ENCODE peak calls at places on chromosomes 11 and 22, in six cellular contexts. J is body of pancreas, P is mammary epithelial cell, T is PC-9, C is esophagus squamous epithelium, M is cardiac muscle cell. Z is an unnamed sample. For H3K9me3, the result is how much of the 10 kb centered on the place peaks cover.

GRCh38 chr22:41638748-41639147 is 17.7 kb downstream of the XRCC6 start:
- DNase-seq in C (no peak), J (no peak), M (no peak), T (peak), P (no peak), Z (no peak)

GRCh38 chr11:46616551-46617450 is at the start of gene HARBI1:
- DNase-seq in T (peak), J (peak), C (peak), P (peak), M (peak), Z (peak)

GRCh38 chr11:76004400-76004799 is 189.4 kb downstream of the UVRAG start:
- DNase-seq in T (no peak), P (no peak), J (no peak), M (no peak), C (no peak), Z (no peak)

GRCh38 chr22:38657248-38657909 is 941 bp downstream of the CBY1 start:
- DNase-seq in P (peak), M (peak), C (no peak), T (peak), J (peak), Z (peak)

GRCh38 chr22:39935622-39936021 is 24.6 kb upstream of the TMA7B start:
- DNase-seq in J (no peak), T (no peak), M (no peak), C (no peak), P (no peak), Z (no peak)

GRCh38 chr11:11349870-11350325 is 3.2 kb downstream of the CSNK2A3 start:
- DNase-seq in M (no peak), T (no peak), C (no peak), J (peak), P (no peak), Z (peak)

GRCh38 chr11:100550298-100550697 is 136.8 kb upstream of the ARHGAP42 start:
- DNase-seq in P (no peak), T (no peak), M (no peak), C (no peak), J (no peak), Z (no peak)

GRCh38 chr11:120303004-120303637 is 22.0 kb upstream of the TLCD5 start:
- DNase-seq in P (peak), T (peak), M (peak), J (peak), C (no peak), Z (peak)

GRCh38 chr11:10317281-10317755 is 12.4 kb downstream of the ADM start:
- DNase-seq in J (no peak), T (no peak), P (no peak), C (no peak), M (no peak), Z (peak)

GRCh38 chr11:69361048-69361447 is 67.1 kb downstream of the MYEOV start:
- DNase-seq in P (no peak), J (no peak), M (no peak), C (no peak), T (no peak), Z (no peak)

GRCh38 chr11:76233936-76234703 is 27.8 kb upstream of the WNT11 start:
- DNase-seq in C (no peak), M (no peak), J (peak), P (peak), T (peak), Z (peak)

GRCh38 chr22:17858033-17858432 is 83.8 kb upstream of the BID start:
- DNase-seq in T (no peak), C (no peak), J (no peak), M (no peak), P (peak), Z (no peak)

GRCh38 chr11:7592706-7593105 is 78.9 kb downstream of the PPFIBP2 start:
- DNase-seq in T (peak), J (peak), P (peak), C (no peak), M (no peak), Z (peak)

GRCh38 chr22:39255449-39256185 is 10.8 kb upstream of the PDGFB start:
- DNase-seq in T (no peak), J (no peak), P (no peak), C (no peak), M (no peak), Z (no peak)

GRCh38 chr22:26673485-26673884 is 16.1 kb downstream of the MIAT start:
- DNase-seq in M (no peak), J (no peak), T (peak), P (peak), C (no peak), Z (peak)

GRCh38 chr11:13487661-13488030 is 8.2 kb downstream of the PTH start:
- DNase-seq in C (no peak), J (peak), M (no peak), T (no peak), P (no peak), Z (peak)

GRCh38 chr11:9266132-9266736 is 1.1 kb upstream of the DENND5A start:
- DNase-seq in M (no peak), T (no peak), J (peak), C (no peak), P (no peak), Z (no peak)

GRCh38 chr22:49351761-49352221 is 475.9 kb downstream of the BRD1 start:
- DNase-seq in J (no peak), T (no peak), M (no peak), C (no peak), P (no peak), Z (no peak)
- H3K9me3 ChIP-seq in J (under half), T (under half), M (under half), C (under half), P (half or more), Z (under half)

DNA sequence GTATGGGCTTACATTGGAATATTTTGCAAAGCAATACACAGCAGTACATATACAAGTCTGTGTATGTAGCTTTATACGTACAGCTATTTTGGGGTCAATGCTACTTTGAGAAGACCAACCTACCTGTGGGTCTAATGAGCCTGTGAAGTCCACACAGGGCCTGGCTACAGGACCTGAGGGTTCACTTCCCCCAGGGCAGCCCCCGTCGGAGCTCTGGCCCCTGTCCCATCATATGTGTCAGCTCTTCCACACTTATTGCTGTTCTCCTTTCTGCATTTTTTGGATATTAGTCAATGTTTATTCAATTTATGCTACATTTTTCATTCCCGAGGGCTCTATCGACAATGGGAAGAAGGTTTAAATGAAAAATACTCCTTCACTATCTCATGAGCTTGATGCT is 1473.6 kb downstream of the BRD1 start:
- DNase-seq in M (no peak), J (no peak), P (no peak), T (no peak), C (no peak), Z (no peak)
- H3K9me3 ChIP-seq in M (under half), J (under half), P (half or more), T (under half), C (under half), Z (under half)

GRCh38 chr11:82986491-82986890 is 85.0 kb downstream of the DDIAS start:
- DNase-seq in P (no peak), M (no peak), J (no peak), T (no peak), C (no peak), Z (no peak)
- H3K9me3 ChIP-seq in P (under half), M (under half), J (under half), T (under half), C (under half), Z (under half)

DNA sequence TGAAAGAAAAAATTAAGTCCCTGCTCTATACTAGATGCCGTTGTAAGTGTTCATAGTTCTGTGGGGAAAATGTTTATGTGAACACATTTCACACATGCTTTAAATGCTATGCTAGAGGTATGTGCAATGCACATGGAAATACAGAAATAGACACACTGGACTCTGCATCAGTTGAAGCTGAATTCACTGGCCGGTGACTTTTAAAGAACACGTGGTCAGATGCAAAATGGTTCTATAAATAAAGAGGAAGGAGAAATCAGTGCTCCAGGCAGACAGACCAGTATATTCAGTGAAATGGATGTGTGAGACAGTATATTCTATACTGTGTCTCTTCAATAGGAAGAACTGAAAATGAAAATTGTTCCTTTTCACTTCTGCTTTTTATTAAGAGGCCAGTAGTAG is 29.9 kb downstream of the TRPC6 start:
- DNase-seq in M (no peak), J (no peak), C (no peak), P (no peak), T (no peak), Z (peak)
- H3K9me3 ChIP-seq in M (under half), J (under half), C (under half), P (under half), T (under half), Z (under half)

GRCh38 chr11:37282367-37282766 is 684.3 kb upstream of the RAG2 start:
- DNase-seq in C (no peak), J (no peak), P (no peak), T (no peak), M (no peak), Z (no peak)

GRCh38 chr11:37280194-37280593 is 682.2 kb upstream of the RAG2 start:
- DNase-seq in T (no peak), M (no peak), P (no peak), J (no peak), C (no peak), Z (no peak)

DNA sequence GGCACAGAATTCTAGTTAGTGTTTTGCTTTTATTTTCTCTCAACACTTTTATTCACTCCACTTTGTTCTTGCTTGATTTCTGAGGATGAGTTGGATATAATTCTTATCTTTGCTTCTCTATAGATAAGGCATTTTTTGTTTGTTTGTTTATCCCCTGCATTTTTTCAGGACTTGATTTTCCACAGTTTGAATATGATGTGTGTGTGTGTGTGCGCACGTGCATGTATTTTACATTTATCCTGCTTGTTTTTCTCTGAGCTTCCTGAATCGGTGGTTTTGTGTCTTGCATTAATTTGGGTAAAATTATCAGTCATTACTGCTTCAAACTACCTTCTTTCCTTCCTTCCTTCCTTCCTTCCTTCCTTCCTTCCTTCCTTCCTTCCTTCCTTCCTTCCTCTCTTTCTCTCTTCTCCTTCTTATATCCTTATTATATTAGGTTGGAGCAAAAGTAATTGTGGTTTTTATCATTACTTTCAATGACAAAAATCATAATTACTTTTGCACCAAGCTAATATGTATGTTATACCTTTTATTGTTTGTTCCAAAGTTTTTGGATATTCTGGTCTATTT is 679.9 kb upstream of the RAG2 start:
- DNase-seq in T (no peak), J (no peak), M (no peak), C (no peak), P (no peak), Z (no peak)
- H3K9me3 ChIP-seq in T (under half), J (under half), M (under half), C (under half), P (under half), Z (under half)

GRCh38 chr22:48595511-48595905 is 1232.2 kb downstream of the BRD1 start:
- DNase-seq in T (no peak), P (no peak), C (no peak), J (no peak), M (no peak), Z (no peak)
- H3K9me3 ChIP-seq in T (under half), P (half or more), C (under half), J (under half), M (under half), Z (under half)

DNA sequence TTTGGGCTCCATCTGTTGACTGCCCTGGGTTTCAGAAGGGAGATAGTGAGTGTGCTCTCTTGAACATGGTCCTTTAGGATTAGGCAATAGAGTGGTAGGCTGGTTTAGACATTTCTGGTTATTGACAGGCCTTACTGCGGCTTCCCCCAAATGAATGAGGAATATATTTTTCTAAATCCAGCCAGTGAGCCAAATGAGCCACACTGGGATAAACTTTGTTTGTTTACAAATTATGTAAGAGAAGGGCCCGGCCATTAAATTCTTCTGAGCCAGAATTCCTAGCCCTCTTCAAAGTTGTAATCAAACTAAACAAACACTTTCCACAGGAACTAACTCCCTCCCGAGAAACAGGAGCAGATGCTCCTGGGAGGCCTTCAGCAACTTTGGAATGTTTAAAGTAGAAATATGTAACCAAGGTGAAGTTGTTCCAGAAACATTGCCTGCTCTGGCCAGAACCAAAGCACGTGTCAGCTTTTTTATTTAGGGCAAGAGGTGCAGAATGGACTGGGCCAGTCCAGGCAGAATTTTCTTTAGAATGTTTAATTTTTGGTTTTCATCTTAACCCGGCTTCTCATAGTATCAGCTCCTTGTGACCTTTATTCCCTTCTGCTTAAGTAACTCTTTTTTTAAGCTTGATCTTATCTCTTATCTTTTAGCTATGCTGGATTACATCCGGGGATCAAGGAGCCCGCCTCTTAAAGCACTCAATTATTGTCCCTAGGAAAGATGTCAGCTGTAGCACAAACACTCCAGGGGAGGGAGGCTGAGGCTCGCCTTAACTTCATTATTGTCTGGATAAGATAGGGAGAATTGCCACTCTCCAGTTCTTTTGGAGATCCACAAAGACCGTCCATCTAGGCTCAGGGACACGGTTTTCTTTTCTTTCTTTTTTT is 28.7 kb downstream of the ZNRF3 start:
- DNase-seq in M (no peak), P (no peak), C (no peak), T (peak), J (no peak), Z (peak)
- H3K9me3 ChIP-seq in M (under half), P (under half), C (under half), T (under half), J (under half), Z (under half)

Z was measured in adipocyte.